ENCODE peak calls at places on chromosomes 2 and 18, in eight cellular contexts. Q is astrocyte of the spinal cord; T is HFFc6; N is hepatocyte; B is activated naive CD4-positive, alpha-beta T cell treated with anti-CD3 and anti-CD28 coated beads for 36 hours; F is RWPE1; H is activated T-helper 9 cell treated with anti-CD3 and anti-CD28 coated beads, Interleukin-2, amount 50 U/mL, for 16 hours; C is progenitor cell of endocrine pancreas. D is an unnamed sample.

GRCh38 chr2:64063924-64064331 is 44.7 kb upstream of the VPS54 start:
- DNase-seq in Q (peak), T (peak), N (peak), B (no peak), F (no peak), H (no peak), C (no peak), D (no peak)

GRCh38 chr2:204655101-204655500 is 109.8 kb downstream of the PARD3B start:
- DNase-seq in Q (no peak), T (peak), N (no peak), B (no peak), F (no peak), H (no peak), C (no peak), D (no peak)

GRCh38 chr2:124810132-124810531 is 785.0 kb downstream of the CNTNAP5 start:
- DNase-seq in Q (no peak), T (no peak), N (peak), B (no peak), F (peak), H (no peak), C (peak), D (no peak)

GRCh38 chr2:201270293-201271001 is 10.1 kb downstream of the CASP8 start:
- DNase-seq in Q (no peak), T (no peak), N (no peak), B (no peak), F (no peak), H (no peak), C (no peak), D (no peak)

GRCh38 chr2:24083567-24084385 is 858 bp downstream of the TP53I3 start:
- DNase-seq in Q (peak), T (peak), N (peak), B (peak), F (peak), H (no peak), C (no peak), D (peak)

GRCh38 chr2:203328735-203329549 is 748 bp downstream of the ABI2 start:
- DNase-seq in Q (peak), T (peak), N (peak), B (peak), F (peak), H (peak), C (no peak), D (peak)

GRCh38 chr2:101976887-101977286 is 14.9 kb upstream of the IL1R2 start:
- DNase-seq in Q (no peak), T (no peak), N (no peak), B (no peak), F (no peak), H (no peak), C (no peak), D (no peak)

GRCh38 chr2:9315280-9315847 is 108.0 kb downstream of the ITGB1BP1 start:
- DNase-seq in Q (no peak), T (no peak), N (no peak), B (no peak), F (peak), H (no peak), C (no peak), D (peak)

GRCh38 chr2:20186078-20186854 is 38.7 kb downstream of the SDC1 start:
- DNase-seq in Q (peak), T (peak), N (peak), B (peak), F (no peak), H (no peak), C (no peak), D (no peak)

GRCh38 chr2:27967076-27967475 is 76.5 kb downstream of the BABAM2 start:
- DNase-seq in Q (no peak), T (no peak), N (no peak), B (no peak), F (no peak), H (no peak), C (no peak), D (no peak)

GRCh38 chr18:47254341-47254939 is 3.0 kb upstream of the SKOR2 start:
- DNase-seq in Q (peak), T (no peak), N (peak), B (peak), F (no peak), H (no peak), C (peak), D (peak)

GRCh38 chr2:95305341-95306058 is 8.4 kb downstream of the KCNIP3 start:
- DNase-seq in Q (no peak), T (no peak), N (no peak), B (no peak), F (no peak), H (no peak), C (no peak), D (peak)

GRCh38 chr2:54479422-54479821 is 23.3 kb downstream of the SPTBN1 start:
- DNase-seq in Q (no peak), T (no peak), N (no peak), B (no peak), F (no peak), H (no peak), C (no peak), D (no peak)

GRCh38 chr2:170509460-170510193 is 205.5 kb upstream of the SP5 start:
- DNase-seq in Q (peak), T (no peak), N (no peak), B (peak), F (no peak), H (no peak), C (no peak), D (no peak)

GRCh38 chr18:31657823-31658669 is 26.3 kb downstream of the B4GALT6 start:
- DNase-seq in Q (peak), T (no peak), N (peak), B (peak), F (no peak), H (peak), C (no peak), D (no peak)

GRCh38 chr2:7812231-7812995 is 869.4 kb upstream of the ID2 start:
- DNase-seq in Q (peak), T (peak), N (no peak), B (no peak), F (peak), H (no peak), C (no peak), D (no peak)

GRCh38 chr2:177758591-177759371 is 313.8 kb downstream of the PDE11A start:
- DNase-seq in Q (peak), T (peak), N (peak), B (peak), F (peak), H (no peak), C (peak), D (no peak)

GRCh38 chr2:181426687-181427086 is 30.5 kb upstream of the ITGA4 start:
- DNase-seq in Q (no peak), T (no peak), N (no peak), B (no peak), F (no peak), H (no peak), C (no peak), D (no peak)

GRCh38 chr18:10927980-10928605 is 221.3 kb downstream of the PIEZO2 start:
- DNase-seq in Q (peak), T (no peak), N (no peak), B (no peak), F (no peak), H (no peak), C (no peak), D (no peak)

GRCh38 chr2:763766-764525 is 86.7 kb upstream of the TMEM18 start:
- DNase-seq in Q (no peak), T (peak), N (no peak), B (no peak), F (peak), H (no peak), C (no peak), D (peak)

GRCh38 chr2:144801766-144802165 is 281.8 kb upstream of the ZEB2 start:
- DNase-seq in Q (peak), T (peak), N (no peak), B (no peak), F (peak), H (no peak), C (no peak), D (no peak)

GRCh38 chr2:178484245-178485041 is 4.2 kb downstream of the PLEKHA3 start:
- DNase-seq in Q (peak), T (no peak), N (peak), B (no peak), F (no peak), H (no peak), C (no peak), D (peak)

GRCh38 chr2:234847364-234847635 is 104.5 kb upstream of the SH3BP4 start:
- DNase-seq in Q (no peak), T (no peak), N (no peak), B (no peak), F (no peak), H (no peak), C (no peak), D (no peak)

GRCh38 chr2:13193900-13194299 is 477.2 kb downstream of the TRIB2 start:
- DNase-seq in Q (peak), T (no peak), N (peak), B (no peak), F (peak), H (no peak), C (no peak), D (no peak)

GRCh38 chr18:56166914-56167313 is 471.5 kb downstream of the TXNL1 start:
- DNase-seq in Q (no peak), T (no peak), N (no peak), B (no peak), F (no peak), H (no peak), C (no peak), D (no peak)

GRCh38 chr2:3434654-3435053 is 55.2 kb downstream of the TRAPPC12 start:
- DNase-seq in Q (no peak), T (no peak), N (no peak), B (no peak), F (no peak), H (no peak), C (no peak), D (no peak)

GRCh38 chr2:190685348-190685747 is 36.5 kb downstream of the NAB1 start:
- DNase-seq in Q (no peak), T (no peak), N (no peak), B (no peak), F (no peak), H (no peak), C (no peak), D (no peak)

GRCh38 chr2:95760839-95761525 is 169.2 kb downstream of the TRIM43 start:
- DNase-seq in Q (peak), T (peak), N (no peak), B (no peak), F (peak), H (no peak), C (no peak), D (peak)

GRCh38 chr2:111972955-111973565 is 74.7 kb downstream of the MERTK start:
- DNase-seq in Q (no peak), T (no peak), N (no peak), B (no peak), F (no peak), H (no peak), C (no peak), D (peak)

GRCh38 chr2:121147766-121148165 is 137.2 kb downstream of the TFCP2L1 start:
- DNase-seq in Q (no peak), T (no peak), N (no peak), B (no peak), F (no peak), H (no peak), C (no peak), D (no peak)

GRCh38 chr2:39730685-39731302 is 48.3 kb downstream of the THUMPD2 start:
- DNase-seq in Q (peak), T (peak), N (peak), B (no peak), F (peak), H (no peak), C (no peak), D (no peak)

GRCh38 chr2:107525420-107525819 is 301.3 kb upstream of the RGPD4 start:
- DNase-seq in Q (peak), T (no peak), N (no peak), B (no peak), F (no peak), H (no peak), C (no peak), D (no peak)

GRCh38 chr2:173720310-173720709 is 244.9 kb downstream of the SP3 start:
- DNase-seq in Q (peak), T (peak), N (no peak), B (no peak), F (no peak), H (no peak), C (no peak), D (no peak)

GRCh38 chr2:206274434-206275273 is at the start of gene ZDBF2:
- DNase-seq in Q (peak), T (peak), N (peak), B (peak), F (peak), H (peak), C (peak), D (peak)